ENCODE peak calls at places on chromosomes 16 and 17, in ten cellular contexts. Q is body of pancreas, A is GM12878, X is AG04449, Y is IMR-90, D is fibroblast of the aortic adventitia, Z is upper lobe of left lung, S is heart right ventricle, U is upper lobe of right lung, C is cardiac muscle cell. W is an unnamed sample.

GRCh38 chr17:2227025-2227699 is 76.4 kb downstream of the SMG6 start:
- DNase-seq in S (no peak), X (no peak), Q (no peak), D (no peak), C (no peak), Y (no peak), A (no peak), Z (no peak), U (no peak), W (no peak)

GRCh38 chr17:28145348-28145747 is 102.9 kb downstream of the NLK start:
- DNase-seq in D (peak; percentile 8), Q (no peak), Y (peak; percentile 29), C (no peak), U (no peak), A (no peak), Z (no peak), X (no peak), S (no peak), W (no peak)

GRCh38 chr16:65965632-65966031 is 400.9 kb upstream of the CDH5 start:
- DNase-seq in S (no peak), Y (no peak), Q (no peak), A (no peak), U (no peak), C (no peak), Z (no peak), D (no peak), X (no peak), W (no peak)

GRCh38 chr16:9957002-9957401 is 225.2 kb downstream of the GRIN2A start:
- DNase-seq in U (no peak), Z (no peak), D (no peak), Y (no peak), X (no peak), S (no peak), C (no peak), A (no peak), Q (no peak), W (no peak)

GRCh38 chr17:7282752-7283321 is 1.3 kb downstream of the SLC2A4 start:
- DNase-seq in S (no peak), A (no peak), U (no peak), C (no peak), X (no peak), D (no peak), Z (no peak), Q (no peak), Y (no peak), W (no peak)

GRCh38 chr17:57264776-57265175 is 8.5 kb downstream of the MSI2 start:
- DNase-seq in A (no peak), Q (no peak), Z (no peak), X (no peak), S (no peak), Y (no peak), D (no peak), U (no peak), C (no peak), W (no peak)

GRCh38 chr16:83967838-83968482 is at the start of gene NECAB2:
- DNase-seq in C (peak; percentile 72), Q (peak; percentile 59), X (no peak), A (no peak), U (no peak), S (peak; percentile 40), Y (peak; percentile 8), Z (no peak), D (peak; percentile 15), W (peak; percentile 18)

GRCh38 chr16:66538910-66539309 is 11.0 kb downstream of the TK2 start:
- DNase-seq in C (no peak), Z (no peak), D (no peak), A (no peak), U (no peak), X (no peak), Q (no peak), Y (no peak), S (no peak), W (no peak)

GRCh38 chr16:47492428-47493357 is 31.6 kb downstream of the PHKB start:
- DNase-seq in Y (peak; percentile 23), D (peak; percentile 59), X (no peak), Z (peak; percentile 75), A (peak; percentile 76), S (peak; percentile 93), U (peak; percentile 71), C (no peak), Q (peak; percentile 29), W (peak; percentile 93)

GRCh38 chr16:27293343-27293742 is 20.4 kb upstream of the IL4R start:
- DNase-seq in U (no peak), C (no peak), Z (no peak), D (no peak), Q (no peak), A (no peak), X (no peak), S (no peak), Y (no peak), W (no peak)

GRCh38 chr16:20280259-20280658 is 47.1 kb downstream of the GP2 start:
- DNase-seq in Y (no peak), A (no peak), C (no peak), Z (no peak), D (no peak), Q (no peak), X (no peak), S (no peak), U (no peak), W (no peak)

GRCh38 chr17:9916108-9916507 is 11.0 kb upstream of the RCVRN start:
- DNase-seq in D (no peak), S (no peak), Q (no peak), U (no peak), Y (no peak), Z (no peak), A (no peak), X (no peak), C (no peak), W (no peak)

GRCh38 chr16:11129378-11129781 is 126.6 kb downstream of the SOCS1 start:
- DNase-seq in C (no peak), Z (no peak), Q (no peak), A (no peak), U (no peak), Y (no peak), S (no peak), X (no peak), D (peak; percentile 72), W (no peak)

GRCh38 chr17:76598004-76598439 is 12.4 kb upstream of the ST6GALNAC2 start:
- DNase-seq in S (no peak), C (no peak), U (no peak), Q (peak; percentile 8), Z (no peak), X (no peak), D (no peak), A (no peak), Y (no peak), W (no peak)

DNA sequence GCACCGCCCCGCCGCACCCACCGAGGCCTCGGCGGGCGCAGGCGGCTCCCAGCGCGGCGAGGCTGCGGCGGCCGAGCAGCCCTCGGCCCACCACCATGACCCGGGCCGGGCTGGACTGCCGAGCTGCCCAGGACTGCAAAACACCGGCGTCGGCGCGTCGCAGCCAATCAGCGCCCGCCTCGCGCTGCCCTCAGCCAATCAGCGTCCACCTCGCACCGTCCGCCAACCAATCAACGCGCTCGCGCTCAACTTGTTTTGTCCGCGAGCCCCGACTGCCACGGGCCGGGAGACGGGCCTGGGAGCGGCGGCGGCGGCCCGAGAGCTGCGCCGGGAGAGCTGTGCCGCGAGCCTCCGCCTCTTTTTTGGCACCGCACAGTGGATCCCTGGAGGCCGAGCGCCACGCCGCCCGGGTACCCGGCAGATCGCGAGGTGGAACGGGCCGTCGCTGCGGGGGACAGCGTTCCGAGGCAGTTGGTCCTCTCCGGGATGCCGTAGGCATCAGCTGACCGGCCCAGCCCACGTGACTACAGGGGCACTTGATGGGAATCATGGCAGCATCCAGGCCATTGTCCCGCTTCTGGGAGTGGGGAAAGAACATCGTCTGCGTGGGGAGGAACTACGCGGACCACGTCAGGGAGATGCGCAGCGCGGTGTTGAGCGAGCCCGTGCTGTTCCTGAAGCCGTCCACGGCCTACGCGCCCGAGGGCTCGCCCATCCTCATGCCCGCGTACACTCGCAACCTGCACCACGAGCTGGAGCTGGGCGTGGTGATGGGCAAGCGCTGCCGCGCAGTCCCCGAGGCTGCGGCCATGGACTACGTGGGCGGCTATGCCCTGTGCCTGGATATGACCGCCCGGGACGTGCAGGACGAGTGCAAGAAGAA is at the start of the genes FAHD1 and HAGH:
- DNase-seq in C (peak; percentile 93), S (peak; percentile 93), Q (peak; percentile 92), U (peak; percentile 96), X (peak; percentile 75), Y (peak; percentile 94), A (peak; percentile 66), Z (peak; percentile 88), D (peak; percentile 95), W (peak; percentile 95)
- H3K4me3 ChIP-seq in C (peak within 1 kb of the TSS; percentile 83), S (peak within 1 kb of the TSS; percentile 83), Q (peak within 1 kb of the TSS; percentile 92), U (peak within 1 kb of the TSS; percentile 98), X (peak within 1 kb of the TSS; percentile 99), Y (peak within 1 kb of the TSS; percentile 73), A (peak within 1 kb of the TSS; percentile 82), Z (peak within 1 kb of the TSS; percentile 95), D (peak within 1 kb of the TSS; percentile 99), W (peak within 1 kb of the TSS; percentile 56)

DNA sequence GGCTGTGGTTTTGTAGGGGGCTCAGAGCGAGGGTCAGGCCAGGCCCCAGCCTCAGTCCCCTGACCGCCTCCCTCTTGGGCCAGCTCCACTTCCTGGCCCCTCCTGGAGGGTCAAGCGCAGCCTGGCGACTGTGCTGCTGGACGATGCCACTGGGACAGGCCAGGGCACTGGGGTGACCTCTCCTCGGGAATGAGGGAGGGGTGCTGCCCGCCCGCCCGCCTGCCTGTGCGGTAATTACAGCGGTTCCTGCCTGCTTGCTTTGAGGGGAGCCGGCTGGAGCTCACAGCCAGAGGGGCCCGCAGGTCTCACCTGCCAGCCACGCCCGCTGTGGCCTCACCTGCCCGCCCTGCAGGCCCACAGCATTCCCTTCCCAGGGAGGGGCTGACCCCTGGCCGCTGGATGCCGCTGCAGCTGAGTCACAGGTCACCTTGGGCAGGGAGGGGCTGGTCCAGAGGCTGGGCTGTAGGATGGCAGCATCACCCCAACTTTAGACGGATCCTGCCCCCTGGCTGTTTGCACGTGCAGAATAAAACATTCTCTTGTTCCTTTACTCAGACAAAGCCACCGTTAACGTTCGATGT is 76.7 kb upstream of the CBX4 start:
- DNase-seq in S (peak; percentile 52), Q (peak; percentile 70), D (peak; percentile 46), Y (peak; percentile 28), A (no peak), C (peak; percentile 34), Z (peak; percentile 76), X (no peak), U (peak; percentile 84), W (peak; percentile 41)
- TF ChIP-seq CTCF in S (peak; percentile 52), Q (no peak), D (peak; percentile 28), Y (peak; percentile 47), A (peak; percentile 28), C (peak; percentile 37), Z (peak; percentile 60), X (peak; percentile 25), U (peak; percentile 37), W (peak; percentile 19)

DNA sequence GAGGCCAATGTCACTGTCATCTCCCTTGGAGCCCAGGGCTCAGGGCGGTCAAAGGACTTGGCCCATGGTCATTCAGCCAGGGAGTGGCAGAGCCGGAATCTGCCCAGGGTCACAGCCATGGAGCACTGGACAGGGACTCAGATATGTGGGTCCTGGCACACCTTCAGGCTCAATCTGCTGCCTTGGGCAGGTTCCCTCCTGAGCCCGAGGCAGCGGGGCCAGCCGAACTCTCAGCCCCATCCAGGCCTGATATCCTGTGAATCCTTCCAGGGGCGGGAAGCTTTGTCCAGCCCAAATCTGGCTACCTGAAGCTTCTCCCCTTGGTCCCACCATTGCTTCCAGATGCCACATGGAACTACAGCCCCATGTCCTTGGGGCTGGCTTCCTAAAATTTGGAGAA is 12.2 kb upstream of the CDIPT start:
- DNase-seq in C (no peak), Y (no peak), X (no peak), Z (no peak), S (no peak), Q (no peak), U (no peak), A (no peak), D (no peak), W (no peak)
- H3K4me3 ChIP-seq in C (no peak overlapping the region), Y (no peak overlapping the region), X (no peak overlapping the region), Z (no peak overlapping the region), S (no peak overlapping the region), Q (no peak overlapping the region), U (no peak overlapping the region), A (no peak overlapping the region), D (no peak overlapping the region), W (no peak overlapping the region)

GRCh38 chr16:68902376-68903345 is 59.3 kb downstream of the TANGO6 start:
- DNase-seq in S (peak; percentile 16), Q (peak; percentile 67), U (no peak), Y (peak; percentile 63), Z (peak; percentile 47), A (no peak), C (peak; percentile 79), D (peak; percentile 74), X (no peak), W (peak; percentile 42)
- TF ChIP-seq CTCF in S (peak; percentile 70), Q (peak; percentile 71), U (peak; percentile 66), Y (peak; percentile 82), Z (peak; percentile 74), A (peak; percentile 61), C (peak; percentile 79), D (peak; percentile 79), X (peak; percentile 53), W (peak; percentile 34)

W was measured in GM12865.